ENCODE peak calls at places on chromosomes 11 and 22, in ten cellular contexts. K is sigmoid colon, Q is K562, P is H1, I is suprapubic skin, V is esophagus muscularis mucosa, J is GM23338, H is HCT116, D is spleen, L is stomach. E is an unnamed sample. For H3K4me1, the result is how much of the 10 kb centered on the place peaks cover.

GRCh38 chr22:46693634-46694422 is 44.2 kb downstream of the CERK start:
- DNase-seq in K (peak), Q (no peak), P (no peak), I (no peak), V (no peak), J (no peak), H (no peak), D (no peak), L (no peak), E (no peak)

GRCh38 chr11:15816270-15816871 is 540.0 kb downstream of the SOX6 start:
- DNase-seq in K (no peak), Q (no peak), P (no peak), I (no peak), V (peak), J (no peak), H (no peak), D (no peak), L (no peak), E (no peak)

GRCh38 chr22:18971321-18971751 is 35.2 kb upstream of the PRODH start:
- DNase-seq in K (no peak), Q (no peak), P (no peak), I (no peak), V (no peak), J (no peak), H (no peak), D (no peak), L (no peak), E (no peak)

GRCh38 chr22:45757068-45757467 is 85.4 kb downstream of the ATXN10 start:
- DNase-seq in K (peak), Q (no peak), P (peak), I (no peak), V (no peak), J (peak), H (no peak), D (no peak), L (no peak), E (no peak)

GRCh38 chr11:76206327-76207081 is at the start of gene WNT11:
- DNase-seq in K (no peak), Q (peak), P (no peak), I (no peak), V (no peak), J (peak), H (no peak), D (peak), L (peak), E (no peak)

GRCh38 chr11:130871616-130872015 is 44.7 kb downstream of the SNX19 start:
- DNase-seq in K (no peak), Q (no peak), P (no peak), I (no peak), V (no peak), J (no peak), H (no peak), D (no peak), L (no peak), E (no peak)

GRCh38 chr22:46604306-46604690 is 15.9 kb upstream of the GRAMD4 start:
- DNase-seq in K (no peak), Q (peak), P (no peak), I (no peak), V (no peak), J (no peak), H (no peak), D (no peak), L (no peak), E (no peak)

GRCh38 chr11:126059238-126059761 is 3.4 kb downstream of the CDON start:
- DNase-seq in K (no peak), Q (no peak), P (no peak), I (no peak), V (no peak), J (peak), H (no peak), D (no peak), L (no peak), E (no peak)

GRCh38 chr11:132177106-132177505 is 806.7 kb downstream of the NTM start:
- DNase-seq in K (no peak), Q (no peak), P (no peak), I (no peak), V (no peak), J (peak), H (no peak), D (no peak), L (no peak), E (no peak)

GRCh38 chr11:126317681-126318641 is 14.1 kb downstream of the DCPS start:
- DNase-seq in K (peak), Q (no peak), P (no peak), I (peak), V (peak), J (no peak), H (no peak), D (peak), L (no peak), E (peak)

GRCh38 chr22:33000342-33001280 is 57.6 kb downstream of the SYN3 start:
- DNase-seq in K (peak), Q (peak), P (peak), I (peak), V (peak), J (peak), H (no peak), D (no peak), L (peak), E (peak)

GRCh38 chr11:113817162-113817561 is 37.6 kb downstream of the CLDN25 start:
- DNase-seq in K (no peak), Q (no peak), P (no peak), I (no peak), V (no peak), J (no peak), H (no peak), D (no peak), L (no peak), E (no peak)

GRCh38 chr22:27004434-27004833 is 347.0 kb downstream of the MIAT start:
- DNase-seq in K (no peak), Q (peak), P (no peak), I (no peak), V (no peak), J (peak), H (no peak), D (no peak), L (no peak), E (no peak)

GRCh38 chr11:79174045-79175008 is 266.5 kb downstream of the TENM4 start:
- DNase-seq in K (no peak), Q (no peak), P (no peak), I (no peak), V (no peak), J (peak), H (no peak), D (no peak), L (no peak), E (no peak)

GRCh38 chr11:134841411-134841810 is 429.4 kb upstream of the B3GAT1 start:
- DNase-seq in K (no peak), Q (no peak), P (no peak), I (no peak), V (peak), J (no peak), H (no peak), D (no peak), L (no peak), E (no peak)

GRCh38 chr22:37759281-37759680 is 48.5 kb upstream of the GCAT start:
- DNase-seq in K (no peak), Q (no peak), P (no peak), I (no peak), V (no peak), J (no peak), H (no peak), D (no peak), L (no peak), E (no peak)

GRCh38 chr22:37753746-37754145 is 54.0 kb upstream of the GCAT start:
- DNase-seq in K (no peak), Q (no peak), P (no peak), I (no peak), V (no peak), J (no peak), H (no peak), D (no peak), L (no peak), E (no peak)

GRCh38 chr22:37760152-37760551 is 47.6 kb upstream of the GCAT start:
- DNase-seq in K (no peak), Q (no peak), P (no peak), I (no peak), V (no peak), J (no peak), H (no peak), D (no peak), L (no peak), E (no peak)

GRCh38 chr22:37758698-37759097 is 49.0 kb upstream of the GCAT start:
- DNase-seq in K (no peak), Q (no peak), P (no peak), I (no peak), V (no peak), J (no peak), H (no peak), D (no peak), L (no peak), E (no peak)

GRCh38 chr22:37757663-37758062 is 50.1 kb upstream of the GCAT start:
- DNase-seq in K (no peak), Q (no peak), P (no peak), I (no peak), V (no peak), J (no peak), H (no peak), D (no peak), L (no peak), E (no peak)
- H3K27ac ChIP-seq in K (no peak), Q (no peak), P (no peak), I (no peak), V (no peak), J (no peak), H (no peak), D (peak), L (no peak), E (no peak)

GRCh38 chr11:43948341-43949185 is 6.1 kb downstream of the C11orf96 start:
- DNase-seq in K (no peak), Q (peak), P (no peak), I (peak), V (no peak), J (no peak), H (no peak), D (no peak), L (no peak), E (no peak)
- TF ChIP-seq POLR2AphosphoS5 in K (no peak), Q (no peak), P (no peak), I (no peak), V (no peak), J (no peak), H (no peak), D (no peak), L (no peak), E (no peak)

DNA sequence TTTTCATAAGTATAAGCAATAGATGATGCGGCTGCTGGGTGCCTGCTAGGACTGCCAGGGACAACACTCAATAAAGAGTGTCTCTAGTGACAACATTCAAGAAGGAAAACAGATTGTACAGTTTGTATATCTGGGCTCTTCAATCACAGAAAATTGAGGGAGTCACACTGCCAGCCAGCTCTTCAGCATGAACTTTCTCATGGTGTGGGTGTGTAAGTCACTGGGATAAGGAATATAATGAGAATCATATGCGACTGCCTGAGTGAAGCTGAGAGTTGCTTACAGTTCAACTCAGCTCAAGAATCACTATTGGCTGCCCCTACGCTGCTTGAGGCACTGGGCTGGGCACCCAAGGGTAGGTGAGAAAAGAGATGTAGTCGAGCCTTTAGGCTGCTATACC is 328.1 kb upstream of the PITPNB start:
- DNase-seq in K (no peak), Q (no peak), P (no peak), I (no peak), V (no peak), J (no peak), H (no peak), D (no peak), L (no peak), E (no peak)
- H3K4me1 ChIP-seq in K (under half), Q (half or more), P (under half), I (under half), V (under half), J (under half), H (under half), D (under half), L (under half), E (under half)

DNA sequence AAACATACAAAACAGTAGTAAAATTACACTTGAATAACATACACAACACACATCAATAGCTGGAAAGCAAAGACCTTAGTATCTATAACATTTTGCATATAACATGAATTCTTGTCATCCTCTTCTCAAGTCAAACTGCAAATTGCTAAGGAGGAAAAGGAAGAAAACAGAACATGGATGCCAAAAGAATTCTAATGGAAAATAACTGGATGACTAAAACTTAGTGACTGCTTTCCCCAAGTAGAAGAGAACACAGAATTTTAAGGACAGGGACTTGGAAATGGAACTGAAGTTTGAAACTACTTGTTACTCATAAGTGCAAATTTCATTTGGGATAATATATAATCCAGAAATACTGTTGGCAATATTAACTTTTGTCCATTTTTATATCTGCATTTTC is 10.1 kb downstream of the MTMR2 start:
- DNase-seq in K (no peak), Q (no peak), P (no peak), I (no peak), V (no peak), J (no peak), H (no peak), D (no peak), L (no peak), E (no peak)
- H3K27ac ChIP-seq in K (no peak), Q (no peak), P (no peak), I (no peak), V (no peak), J (no peak), H (no peak), D (no peak), L (no peak), E (no peak)

DNA sequence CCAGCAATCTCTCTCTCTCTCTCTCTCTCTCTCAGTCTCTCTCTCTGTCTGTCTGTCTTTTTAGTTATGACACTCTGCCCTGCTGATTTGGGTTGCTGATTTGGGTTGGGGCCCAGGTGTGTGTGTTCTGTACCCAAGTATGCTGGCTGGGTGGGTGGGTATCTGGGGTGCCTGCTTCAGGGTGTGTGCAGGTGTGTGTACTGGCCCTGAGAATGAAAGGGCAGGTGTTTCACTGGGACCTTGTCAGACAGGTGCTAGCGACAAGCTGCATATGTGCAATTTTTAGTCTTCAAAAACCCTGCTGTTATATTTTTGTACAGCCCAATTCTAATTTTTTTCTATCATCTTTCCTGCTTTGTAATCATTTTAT is 940 bp downstream of the CSF2RB start:
- DNase-seq in K (no peak), Q (no peak), P (no peak), I (no peak), V (no peak), J (no peak), H (no peak), D (no peak), L (no peak), E (no peak)
- TF ChIP-seq POLR2AphosphoS5 in K (no peak), Q (no peak), P (no peak), I (no peak), V (no peak), J (no peak), H (no peak), D (no peak), L (no peak), E (no peak)

DNA sequence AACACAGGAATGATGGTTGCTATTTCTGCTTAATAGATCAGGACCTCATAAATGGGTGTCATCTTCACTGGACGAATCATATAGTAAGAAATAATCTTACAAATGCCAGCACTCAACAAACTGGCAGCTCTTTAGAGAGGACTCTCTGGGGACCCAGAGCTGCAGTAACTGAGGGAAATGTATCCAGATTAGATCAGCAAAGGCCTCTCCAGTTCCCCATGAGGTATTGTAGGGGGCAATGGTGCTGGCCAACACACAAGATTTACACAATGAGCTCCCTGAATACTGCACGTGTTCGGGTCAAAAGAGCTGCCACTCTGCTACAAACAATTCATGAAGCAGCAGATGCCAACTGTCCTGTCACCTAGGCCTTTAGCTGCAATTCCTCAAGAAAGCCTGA is 110.2 kb downstream of the RBFOX2 start:
- DNase-seq in K (no peak), Q (no peak), P (no peak), I (no peak), V (no peak), J (no peak), H (no peak), D (no peak), L (no peak), E (no peak)
- H3K4me1 ChIP-seq in K (half or more), Q (under half), P (under half), I (half or more), V (half or more), J (under half), H (under half), D (under half), L (half or more), E (under half)

GRCh38 chr11:44980533-44981427 is 30.1 kb upstream of the TP53I11 start:
- DNase-seq in K (peak), Q (no peak), P (no peak), I (peak), V (no peak), J (no peak), H (no peak), D (peak), L (no peak), E (no peak)
- H3K27ac ChIP-seq in K (no peak), Q (no peak), P (no peak), I (no peak), V (no peak), J (no peak), H (no peak), D (peak), L (peak), E (peak)

GRCh38 chr11:67267188-67268035 is 1.1 kb downstream of the GRK2 start:
- DNase-seq in K (peak), Q (no peak), P (no peak), I (no peak), V (no peak), J (no peak), H (no peak), D (peak), L (peak), E (no peak)
- TF ChIP-seq POLR2AphosphoS5 in K (no peak), Q (no peak), P (no peak), I (no peak), V (no peak), J (no peak), H (no peak), D (peak), L (peak), E (no peak)

GRCh38 chr11:1830500-1831223 is 4.1 kb upstream of the SYT8 start:
- DNase-seq in K (no peak), Q (no peak), P (no peak), I (peak), V (no peak), J (no peak), H (no peak), D (peak), L (peak), E (peak)
- H3K4me1 ChIP-seq in K (under half), Q (under half), P (under half), I (half or more), V (under half), J (under half), H (half or more), D (under half), L (half or more), E (under half)